ENCODE peak calls at places on chromosomes 6 and 20, in ten cellular contexts. G is hepatocyte; R is left ventricle myocardium inferior; F is fibroblast of pulmonary artery; S is GM23338; Y is IMR-90; O is CD8-positive, alpha-beta T cell; N is GM06990; B is HCT116; C is uterus. W is an unnamed sample.

GRCh38 chr6:104537185-104537584 is 322.5 kb downstream of the HACE1 start:
- DNase-seq in G (no peak), R (no peak), F (peak; percentile 72), S (no peak), Y (peak; percentile 69), O (no peak), N (no peak), B (no peak), C (no peak), W (peak; percentile 33)

GRCh38 chr6:17725083-17725482 is 18.4 kb upstream of the NUP153 start:
- DNase-seq in G (peak; percentile 48), R (peak; percentile 68), F (peak; percentile 88), S (peak; percentile 81), Y (peak; percentile 59), O (no peak), N (no peak), B (no peak), C (peak; percentile 62), W (no peak)

GRCh38 chr6:138429731-138430130 is 25.7 kb downstream of the HEBP2 start:
- DNase-seq in G (no peak), R (no peak), F (no peak), S (peak; percentile 8), Y (peak; percentile 15), O (no peak), N (no peak), B (no peak), C (no peak), W (no peak)

GRCh38 chr6:157778719-157779118 is 44.3 kb upstream of the SNX9 start:
- DNase-seq in G (no peak), R (no peak), F (no peak), S (no peak), Y (no peak), O (no peak), N (no peak), B (no peak), C (no peak), W (no peak)

GRCh38 chr20:45957021-45957941 is 14.7 kb downstream of the ZNF335 start:
- DNase-seq in G (no peak), R (no peak), F (no peak), S (no peak), Y (no peak), O (no peak), N (no peak), B (no peak), C (no peak), W (no peak)

GRCh38 chr6:77340331-77340730 is 123.0 kb downstream of the HTR1B start:
- DNase-seq in G (no peak), R (no peak), F (no peak), S (no peak), Y (no peak), O (no peak), N (no peak), B (no peak), C (no peak), W (no peak)

GRCh38 chr6:138161434-138162103 is at the start of gene ARFGEF3:
- DNase-seq in G (peak; percentile 86), R (peak; percentile 34), F (no peak), S (peak; percentile 82), Y (peak; percentile 1), O (no peak), N (peak; percentile 17), B (no peak), C (peak; percentile 29), W (peak; percentile 71)

GRCh38 chr6:146944809-146945208 is 259.4 kb upstream of the STXBP5 start:
- DNase-seq in G (no peak), R (no peak), F (no peak), S (no peak), Y (no peak), O (no peak), N (no peak), B (no peak), C (no peak), W (no peak)

GRCh38 chr20:34713194-34713943 is 9.2 kb downstream of the TP53INP2 start:
- DNase-seq in G (peak; percentile 76), R (no peak), F (peak; percentile 99), S (no peak), Y (peak; percentile 100), O (no peak), N (peak; percentile 44), B (peak; percentile 67), C (no peak), W (peak; percentile 98)

GRCh38 chr20:47286681-47287080 is 69.8 kb downstream of the ZMYND8 start:
- DNase-seq in G (no peak), R (no peak), F (no peak), S (no peak), Y (no peak), O (no peak), N (no peak), B (no peak), C (no peak), W (no peak)

GRCh38 chr6:112877134-112878100 is 530.3 kb downstream of the RFPL4B start:
- DNase-seq in G (no peak), R (no peak), F (peak; percentile 94), S (peak; percentile 56), Y (peak; percentile 93), O (no peak), N (no peak), B (no peak), C (no peak), W (peak; percentile 91)

GRCh38 chr6:112882381-112882780 is 535.3 kb downstream of the RFPL4B start:
- DNase-seq in G (no peak), R (no peak), F (peak; percentile 30), S (no peak), Y (no peak), O (no peak), N (no peak), B (no peak), C (no peak), W (peak; percentile 47)

GRCh38 chr6:112881027-112881426 is 533.9 kb downstream of the RFPL4B start:
- DNase-seq in G (peak; percentile 11), R (no peak), F (peak; percentile 65), S (no peak), Y (peak; percentile 80), O (no peak), N (no peak), B (no peak), C (no peak), W (peak; percentile 35)

GRCh38 chr6:112881828-112882227 is 534.7 kb downstream of the RFPL4B start:
- DNase-seq in G (no peak), R (no peak), F (no peak), S (no peak), Y (peak; percentile 13), O (no peak), N (no peak), B (no peak), C (no peak), W (peak; percentile 55)

DNA sequence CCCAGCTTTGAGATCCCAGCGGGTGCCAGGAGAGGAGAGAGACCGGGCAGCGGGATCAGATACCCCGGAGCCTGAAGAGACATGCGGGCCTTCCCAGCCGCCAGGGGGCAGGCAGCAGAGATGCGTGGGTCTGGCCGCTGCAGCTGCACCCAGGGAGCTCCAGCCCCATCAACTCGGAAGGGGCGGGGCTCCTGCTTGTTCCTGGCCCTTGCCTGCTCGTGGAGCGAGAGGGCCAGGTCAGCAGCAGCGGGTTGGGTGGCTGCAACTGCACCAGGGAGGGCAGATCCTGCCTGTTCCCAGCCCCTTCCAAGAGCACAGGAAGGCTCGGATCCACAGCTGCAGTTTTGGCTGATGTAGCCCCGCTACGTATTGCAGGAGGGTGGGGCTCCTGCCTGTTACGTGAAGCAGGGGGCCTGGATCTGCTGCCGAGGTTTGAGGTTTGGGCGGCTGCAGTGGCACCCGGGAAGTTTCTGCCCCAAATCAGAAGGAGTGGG is 532.8 kb downstream of the RFPL4B start:
- DNase-seq in G (peak; percentile 91), R (peak; percentile 13), F (no peak), S (peak; percentile 66), Y (no peak), O (no peak), N (peak; percentile 3), B (no peak), C (no peak), W (no peak)
- TF ChIP-seq CTCF in G (peak; percentile 66), R (no peak), F (no peak), S (peak; percentile 37), Y (no peak), O (no peak), N (peak; percentile 29), B (peak; percentile 16), C (no peak), W (no peak)

DNA sequence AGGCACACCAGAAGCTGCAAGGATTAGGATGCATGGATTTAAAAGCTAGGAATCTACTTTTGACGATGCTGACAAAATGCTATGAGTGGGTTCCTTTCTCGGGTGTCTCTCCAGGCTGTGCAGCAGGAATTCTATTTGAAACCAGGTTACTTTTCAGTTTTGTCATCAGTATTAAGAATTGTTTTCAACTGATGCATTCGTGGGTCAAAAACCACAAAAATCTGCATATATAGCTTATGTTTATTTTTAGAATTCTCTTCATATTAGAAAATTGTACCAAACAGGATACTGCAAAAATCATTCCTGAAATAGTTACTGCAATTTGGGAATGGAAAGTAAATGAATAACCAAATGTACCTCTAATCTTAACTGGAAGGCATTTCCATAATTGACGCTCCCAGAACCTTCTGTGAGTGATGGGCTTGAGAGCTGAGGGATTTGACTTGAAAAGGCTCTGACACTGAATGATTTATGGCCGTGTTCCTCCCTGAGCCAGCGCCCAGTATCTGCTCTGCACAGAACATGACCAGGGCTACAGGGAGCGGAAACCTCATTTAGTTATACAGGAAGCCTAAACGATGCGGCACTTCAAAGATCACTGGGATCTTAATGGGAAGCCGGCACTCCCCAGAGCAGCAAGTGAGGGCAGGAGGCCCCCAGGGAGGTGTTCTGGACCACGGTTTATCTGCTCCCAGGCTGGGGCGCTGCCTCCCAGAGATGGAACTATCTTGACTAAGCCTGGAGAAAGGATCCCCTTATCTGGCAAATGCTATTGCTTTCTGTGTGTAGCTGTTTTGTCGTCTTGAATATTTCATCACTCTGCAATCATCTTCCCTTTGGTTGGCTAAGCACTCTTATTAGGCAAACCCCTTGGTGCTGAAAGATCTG is 445.9 kb downstream of the QKI start:
- DNase-seq in G (peak; percentile 16), R (peak; percentile 31), F (peak; percentile 39), S (no peak), Y (peak; percentile 86), O (no peak), N (no peak), B (no peak), C (no peak), W (peak; percentile 37)
- H3K4me3 ChIP-seq in G (no peak overlapping the region), R (peak overlapping the region; percentile 43), F (no peak overlapping the region), S (no peak overlapping the region), Y (peak overlapping the region; percentile 11), O (no peak overlapping the region), N (no peak overlapping the region), B (no peak overlapping the region), C (no peak overlapping the region), W (peak overlapping the region; percentile 1)

DNA sequence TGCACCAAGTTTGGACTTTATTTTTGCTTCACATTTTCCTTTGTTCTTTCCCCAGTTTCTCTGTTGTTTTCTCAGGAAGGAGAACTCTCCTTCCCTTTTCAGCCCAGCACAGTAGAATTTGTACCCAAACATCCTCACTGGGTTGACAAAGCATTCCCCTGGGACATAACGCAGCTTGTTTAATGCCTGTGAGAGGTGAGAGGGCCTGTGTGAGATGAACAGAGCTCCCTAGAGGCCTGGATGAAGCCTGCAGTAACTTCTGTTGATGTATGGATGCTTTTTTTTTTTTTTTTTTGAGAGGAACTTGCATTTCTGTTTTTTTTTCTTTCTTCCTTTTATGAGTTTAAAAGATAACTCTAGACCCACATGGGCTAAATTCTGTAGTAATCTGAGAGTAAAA is 104.9 kb upstream of the SLC22A23 start:
- DNase-seq in G (peak; percentile 30), R (no peak), F (peak; percentile 42), S (peak; percentile 70), Y (peak; percentile 35), O (no peak), N (no peak), B (no peak), C (no peak), W (no peak)
- TF ChIP-seq CTCF in G (peak; percentile 14), R (no peak), F (peak; percentile 22), S (peak; percentile 41), Y (peak; percentile 22), O (no peak), N (no peak), B (no peak), C (no peak), W (peak; percentile 12)

GRCh38 chr6:129575378-129576118 is 134.4 kb downstream of the ARHGAP18 start:
- DNase-seq in G (peak; percentile 65), R (no peak), F (peak; percentile 78), S (peak; percentile 79), Y (peak; percentile 72), O (no peak), N (no peak), B (peak; percentile 27), C (no peak), W (peak; percentile 53)
- H3K4me3 ChIP-seq in G (no peak overlapping the region), R (peak overlapping the region; percentile 50), F (no peak overlapping the region), S (no peak overlapping the region), Y (peak overlapping the region; percentile 22), O (peak overlapping the region; percentile 12), N (no peak overlapping the region), B (no peak overlapping the region), C (peak overlapping the region; percentile 14), W (peak overlapping the region; percentile 31)